ENCODE peak calls at places on chromosomes 4 and X, in seven cellular contexts. U is left ventricle myocardium inferior, C is heart left ventricle, T is ovary, D is astrocyte, L is body of pancreas, Z is transverse colon. N is an unnamed sample. For H3K9me3, the result is how much of the 10 kb centered on the place peaks cover.

GRCh38 chr4:139528377-139529005 is 27.5 kb downstream of the SETD7 start:
- DNase-seq in U (peak), C (peak), T (peak), D (peak), L (peak), Z (peak), N (no peak)

GRCh38 chrX:143340190-143340589 is 177.1 kb downstream of the SPANXN3 start:
- DNase-seq in U (no peak), C (no peak), T (no peak), D (no peak), L (no peak), Z (no peak), N (no peak)

GRCh38 chr4:128859887-128860774 is 50.6 kb downstream of the JADE1 start:
- DNase-seq in U (no peak), C (no peak), T (no peak), D (peak), L (no peak), Z (no peak), N (no peak)

GRCh38 chr4:181261279-181261678 is 981.9 kb upstream of the TENM3 start:
- DNase-seq in U (no peak), C (no peak), T (no peak), D (peak), L (no peak), Z (no peak), N (no peak)

GRCh38 chr4:172104534-172104933 is 291.3 kb downstream of the GALNTL6 start:
- DNase-seq in U (no peak), C (no peak), T (no peak), D (peak), L (no peak), Z (no peak), N (no peak)

GRCh38 chr4:153643406-153644016 is 40.6 kb upstream of the TLR2 start:
- DNase-seq in U (no peak), C (no peak), T (no peak), D (peak), L (no peak), Z (no peak), N (no peak)

GRCh38 chrX:120302434-120302833 is 8.8 kb downstream of the TMEM255A start:
- DNase-seq in U (no peak), C (no peak), T (no peak), D (no peak), L (peak), Z (peak), N (peak)

GRCh38 chr4:153119626-153120025 is 84.6 kb upstream of the TRIM2 start:
- DNase-seq in U (no peak), C (no peak), T (no peak), D (no peak), L (no peak), Z (no peak), N (no peak)

GRCh38 chr4:123573866-123574508 is 177.4 kb downstream of the SPRY1 start:
- DNase-seq in U (no peak), C (no peak), T (no peak), D (no peak), L (no peak), Z (no peak), N (no peak)

GRCh38 chr4:52510939-52511583 is 148.0 kb downstream of the USP46 start:
- DNase-seq in U (no peak), C (no peak), T (no peak), D (no peak), L (no peak), Z (no peak), N (no peak)

GRCh38 chr4:127015616-127016015 is 617.1 kb upstream of the INTU start:
- DNase-seq in U (no peak), C (no peak), T (no peak), D (peak), L (no peak), Z (no peak), N (no peak)

GRCh38 chrX:107826286-107827136 is 845 bp downstream of the MID2 start:
- DNase-seq in U (peak), C (peak), T (peak), D (peak), L (peak), Z (peak), N (peak)

GRCh38 chrX:4579480-4579879 is 866.0 kb upstream of the PRKX start:
- DNase-seq in U (no peak), C (no peak), T (no peak), D (no peak), L (no peak), Z (no peak), N (no peak)

GRCh38 chr4:185945238-185945637 is 123.7 kb upstream of the TLR3 start:
- DNase-seq in U (no peak), C (no peak), T (no peak), D (no peak), L (no peak), Z (no peak), N (no peak)

GRCh38 chr4:124953059-124953850 is 240.7 kb upstream of the ANKRD50 start:
- DNase-seq in U (no peak), C (no peak), T (no peak), D (peak), L (no peak), Z (no peak), N (no peak)

GRCh38 chr4:7771541-7772507 is 167.8 kb downstream of the AFAP1 start:
- DNase-seq in U (no peak), C (no peak), T (no peak), D (no peak), L (no peak), Z (peak), N (no peak)

DNA sequence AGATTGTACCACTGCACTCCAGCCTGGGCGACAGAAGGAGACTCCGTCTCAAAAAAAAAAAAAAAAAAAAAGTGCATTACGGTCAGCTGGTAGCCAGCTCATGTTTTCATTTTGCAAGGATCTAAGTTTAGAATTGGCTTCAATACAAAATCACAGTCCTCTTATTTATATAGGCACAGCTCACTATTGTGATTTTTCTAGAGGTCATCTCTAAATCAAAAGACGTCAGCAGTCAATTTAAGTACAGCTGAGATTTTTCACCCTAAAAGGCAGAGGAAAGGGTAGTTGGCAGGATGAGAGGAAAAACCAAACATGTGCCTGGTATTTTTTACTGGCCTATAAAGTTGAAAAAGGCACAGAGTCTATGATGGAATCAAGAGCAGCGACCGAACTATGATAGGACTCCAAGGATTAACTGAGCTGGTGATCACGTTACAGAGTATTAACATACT is 30.8 kb downstream of the ASB5 start:
- DNase-seq in U (no peak), C (no peak), T (no peak), D (peak), L (no peak), Z (no peak), N (no peak)
- H3K27ac ChIP-seq in U (peak), C (peak), T (no peak), D (peak), L (no peak), Z (peak), N (no peak)

DNA sequence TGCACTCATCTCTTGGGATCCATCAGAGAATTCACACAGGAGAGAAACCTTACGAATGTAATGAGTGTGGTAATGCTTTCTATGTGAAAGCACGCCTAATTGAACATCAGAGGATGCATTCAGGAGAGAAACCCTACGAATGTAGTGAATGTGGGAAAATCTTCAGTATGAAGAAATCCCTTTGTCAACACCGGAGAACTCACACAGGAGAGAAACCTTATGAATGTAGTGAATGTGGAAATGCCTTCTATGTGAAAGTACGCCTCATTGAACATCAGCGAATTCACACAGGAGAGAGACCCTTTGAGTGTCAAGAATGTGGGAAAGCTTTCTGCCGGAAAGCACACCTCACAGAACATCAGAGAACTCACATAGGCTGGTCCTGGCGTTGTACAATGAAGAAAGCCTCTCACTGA is 42.8 kb downstream of the ZNF157 start:
- DNase-seq in U (no peak), C (no peak), T (no peak), D (no peak), L (no peak), Z (no peak), N (no peak)
- H3K9me3 ChIP-seq in U (under half), C (under half), T (under half), D (under half), L (under half), Z (under half), N (under half)

GRCh38 chr4:3148926-3149325 is 74.4 kb downstream of the HTT start:
- DNase-seq in U (no peak), C (no peak), T (no peak), D (no peak), L (no peak), Z (no peak), N (no peak)

DNA sequence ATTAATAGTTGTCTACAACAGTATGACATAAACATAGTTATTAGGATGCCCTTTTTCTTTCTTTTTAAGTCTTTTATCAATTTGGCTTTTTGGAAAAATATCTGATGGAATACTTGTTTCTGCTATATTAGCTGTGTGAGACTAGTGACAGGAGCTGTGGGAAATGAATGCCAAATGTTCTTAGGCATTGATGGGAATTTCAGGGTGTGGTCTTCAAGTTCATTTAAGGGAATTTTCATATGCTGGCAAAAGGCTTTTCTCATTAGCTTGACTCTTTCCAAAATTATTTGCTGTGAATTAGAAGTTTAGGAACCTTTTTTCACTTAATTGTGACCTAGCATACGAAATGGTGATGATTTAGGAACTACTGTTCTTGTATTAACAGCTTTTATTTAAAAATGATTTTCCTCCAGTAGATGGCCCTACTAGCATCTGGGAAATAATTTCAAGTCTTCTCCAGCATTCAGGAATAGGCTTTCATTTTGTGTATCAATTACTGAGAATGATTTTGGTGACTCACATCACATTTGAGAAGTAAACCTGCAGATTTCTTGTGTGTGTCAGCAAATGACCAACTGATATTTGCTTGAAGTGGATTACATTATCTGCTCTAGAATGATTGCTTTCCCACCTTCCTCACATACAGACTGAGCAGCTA is 70.9 kb downstream of the HTT start:
- DNase-seq in U (no peak), C (no peak), T (no peak), D (peak), L (no peak), Z (no peak), N (no peak)
- TF ChIP-seq CTCF in U (peak), C (peak), T (no peak), D (no peak), L (peak), Z (no peak), N (no peak)

GRCh38 chr4:77003400-77003799 is 53.8 kb downstream of the SEPTIN11 start:
- DNase-seq in U (no peak), C (no peak), T (no peak), D (no peak), L (no peak), Z (no peak), N (no peak)

GRCh38 chr4:77010841-77011354 is 61.3 kb downstream of the SEPTIN11 start:
- DNase-seq in U (no peak), C (no peak), T (no peak), D (peak), L (no peak), Z (no peak), N (no peak)

GRCh38 chr4:77009511-77010120 is 60.1 kb downstream of the SEPTIN11 start:
- DNase-seq in U (no peak), C (no peak), T (no peak), D (no peak), L (no peak), Z (no peak), N (no peak)

GRCh38 chr4:77007358-77008230 is 58.0 kb downstream of the SEPTIN11 start:
- DNase-seq in U (no peak), C (peak), T (no peak), D (peak), L (no peak), Z (no peak), N (no peak)

GRCh38 chr4:77006753-77007355 is 57.3 kb downstream of the SEPTIN11 start:
- DNase-seq in U (no peak), C (no peak), T (no peak), D (no peak), L (no peak), Z (no peak), N (no peak)
- H3K27ac ChIP-seq in U (peak), C (no peak), T (no peak), D (peak), L (peak), Z (peak), N (no peak)

DNA sequence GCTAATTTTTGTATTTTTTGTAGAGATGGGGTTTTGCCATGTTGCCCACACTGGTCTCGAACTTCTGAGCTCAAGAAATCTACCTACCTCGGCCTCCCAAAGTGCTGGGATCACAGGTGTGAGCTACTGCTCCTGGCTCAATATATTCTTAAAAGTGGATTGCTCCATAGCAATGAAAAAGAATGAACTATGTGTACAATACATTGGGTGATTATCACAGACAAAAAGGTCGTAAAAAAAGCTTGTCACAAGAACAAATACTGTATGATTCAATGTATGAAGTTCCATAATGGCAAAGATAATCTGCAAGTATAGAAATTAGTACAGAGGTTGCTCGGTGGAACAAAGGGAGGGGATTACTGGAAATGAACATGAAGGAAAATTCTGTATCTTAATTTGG is 70.7 kb downstream of the REPS2 start:
- DNase-seq in U (no peak), C (no peak), T (no peak), D (no peak), L (no peak), Z (no peak), N (no peak)
- H3K9me3 ChIP-seq in U (under half), C (under half), T (under half), D (under half), L (under half), Z (under half), N (under half)

DNA sequence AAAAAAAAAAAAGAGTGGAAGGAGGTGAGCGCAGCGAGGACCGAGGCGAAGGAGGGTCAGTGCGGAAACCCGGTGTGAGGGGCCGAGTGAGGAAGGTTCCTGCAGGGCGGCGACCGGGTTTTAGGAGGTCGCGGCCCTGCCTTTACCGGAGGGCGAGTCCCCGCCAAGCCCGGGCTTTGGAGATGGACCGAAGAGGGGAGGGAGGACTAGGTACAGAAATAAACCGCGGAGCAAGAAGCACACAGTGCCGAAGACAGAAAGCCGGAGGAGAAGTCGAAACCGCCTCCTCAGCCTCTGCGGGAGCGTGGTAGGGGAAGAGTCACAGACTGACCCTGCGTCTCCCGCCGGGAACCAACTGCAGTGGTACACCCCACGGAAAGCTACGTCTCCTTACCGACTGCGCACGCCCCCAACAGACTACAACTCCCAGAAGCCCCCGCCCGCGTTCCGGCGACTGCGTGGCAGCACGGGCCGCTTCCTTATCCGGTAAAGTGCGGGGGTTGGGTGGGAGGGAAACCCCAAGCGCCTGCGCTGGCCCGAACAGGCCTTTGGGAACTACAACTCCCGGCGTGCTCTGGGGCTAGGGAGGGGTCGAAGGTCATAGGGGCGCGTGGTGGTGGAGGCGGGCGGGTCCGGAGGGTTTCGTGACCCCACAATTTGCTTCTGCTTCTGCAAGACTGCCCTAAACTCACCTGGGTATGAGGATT is at the start of gene NFXL1:
- DNase-seq in U (peak), C (peak), T (peak), D (peak), L (peak), Z (peak), N (peak)
- TF ChIP-seq CTCF in U (peak), C (no peak), T (no peak), D (no peak), L (peak), Z (no peak), N (no peak)

GRCh38 chr4:134327274-134328122 is 125.9 kb upstream of the PABPC4L start:
- DNase-seq in U (no peak), C (no peak), T (no peak), D (no peak), L (no peak), Z (no peak), N (no peak)
- H3K27ac ChIP-seq in U (no peak), C (no peak), T (no peak), D (no peak), L (no peak), Z (no peak), N (no peak)